ENCODE peak calls at places on chromosomes 7 and 10, in five cellular contexts. One of them, this sample, is unnamed.

GRCh38 chr10:58746470-58747185 is 234.0 kb downstream of the BICC1 start:
- DNase-seq in SJSA1: no peak
- DNase-seq in DMS53: no peak
- DNase-seq in upper lobe of right lung: no peak
- DNase-seq in HepG2: no peak
- DNase-seq in this sample: no peak

GRCh38 chr7:8065356-8065813 is 96.8 kb downstream of the GLCCI1 start:
- DNase-seq in SJSA1: no peak
- DNase-seq in DMS53: no peak
- DNase-seq in upper lobe of right lung: no peak
- DNase-seq in HepG2: no peak
- DNase-seq in this sample: no peak

GRCh38 chr7:107078517-107078966 is 34.0 kb downstream of the PRKAR2B start:
- DNase-seq in SJSA1: no peak
- DNase-seq in DMS53: peak
- DNase-seq in upper lobe of right lung: peak
- DNase-seq in HepG2: no peak
- DNase-seq in this sample: no peak

GRCh38 chr10:92572362-92573090 is 1.4 kb downstream of the IDE start:
- DNase-seq in SJSA1: no peak
- DNase-seq in DMS53: no peak
- DNase-seq in upper lobe of right lung: no peak
- DNase-seq in HepG2: no peak
- DNase-seq in this sample: no peak

GRCh38 chr7:138257459-138258193 is 181.4 kb downstream of the AKR1D1 start:
- DNase-seq in SJSA1: no peak
- DNase-seq in DMS53: no peak
- DNase-seq in upper lobe of right lung: no peak
- DNase-seq in HepG2: peak
- DNase-seq in this sample: no peak

GRCh38 chr10:103692421-103693069 is 162.8 kb downstream of the SH3PXD2A start:
- DNase-seq in SJSA1: no peak
- DNase-seq in DMS53: no peak
- DNase-seq in upper lobe of right lung: no peak
- DNase-seq in HepG2: no peak
- DNase-seq in this sample: no peak

GRCh38 chr7:121379930-121380329 is 16.2 kb downstream of the FAM3C start:
- DNase-seq in SJSA1: no peak
- DNase-seq in DMS53: no peak
- DNase-seq in upper lobe of right lung: no peak
- DNase-seq in HepG2: no peak
- DNase-seq in this sample: no peak

GRCh38 chr10:122657255-122657654 is 42.4 kb downstream of the C10orf120 start:
- DNase-seq in SJSA1: no peak
- DNase-seq in DMS53: no peak
- DNase-seq in upper lobe of right lung: peak
- DNase-seq in HepG2: no peak
- DNase-seq in this sample: no peak

GRCh38 chr7:140342732-140343514 is 55.4 kb downstream of the SLC37A3 start:
- DNase-seq in SJSA1: no peak
- DNase-seq in DMS53: peak
- DNase-seq in upper lobe of right lung: no peak
- DNase-seq in HepG2: peak
- DNase-seq in this sample: peak

GRCh38 chr10:83682399-83682798 is 456.9 kb upstream of the GHITM start:
- DNase-seq in SJSA1: no peak
- DNase-seq in DMS53: no peak
- DNase-seq in upper lobe of right lung: no peak
- DNase-seq in HepG2: no peak
- DNase-seq in this sample: no peak

GRCh38 chr7:116528008-116528789 is 3.4 kb downstream of the CAV1 start:
- DNase-seq in SJSA1: peak
- DNase-seq in DMS53: peak
- DNase-seq in upper lobe of right lung: no peak
- DNase-seq in HepG2: no peak
- DNase-seq in this sample: no peak

GRCh38 chr7:55086413-55087201 is 67.8 kb downstream of the EGFR start:
- DNase-seq in SJSA1: peak
- DNase-seq in DMS53: peak
- DNase-seq in upper lobe of right lung: peak
- DNase-seq in HepG2: peak
- DNase-seq in this sample: no peak

GRCh38 chr7:70353310-70353947 is 755.2 kb downstream of the AUTS2 start:
- DNase-seq in SJSA1: no peak
- DNase-seq in DMS53: no peak
- DNase-seq in upper lobe of right lung: no peak
- DNase-seq in HepG2: no peak
- DNase-seq in this sample: no peak

GRCh38 chr7:150756858-150757257 is 19.6 kb downstream of the GIMAP5 start:
- DNase-seq in SJSA1: no peak
- DNase-seq in DMS53: peak
- DNase-seq in upper lobe of right lung: no peak
- DNase-seq in HepG2: no peak
- DNase-seq in this sample: no peak

GRCh38 chr7:126696236-126696635 is 556.5 kb downstream of the GRM8 start:
- DNase-seq in SJSA1: no peak
- DNase-seq in DMS53: no peak
- DNase-seq in upper lobe of right lung: no peak
- DNase-seq in HepG2: no peak
- DNase-seq in this sample: no peak

GRCh38 chr10:22325948-22326702 is 5.2 kb downstream of the BMI1 start:
- DNase-seq in SJSA1: no peak
- DNase-seq in DMS53: no peak
- DNase-seq in upper lobe of right lung: no peak
- DNase-seq in HepG2: no peak
- DNase-seq in this sample: no peak

GRCh38 chr10:13960603-13961002 is 370.1 kb downstream of the FRMD4A start:
- DNase-seq in SJSA1: no peak
- DNase-seq in DMS53: no peak
- DNase-seq in upper lobe of right lung: no peak
- DNase-seq in HepG2: no peak
- DNase-seq in this sample: no peak

This sample was measured in right lobe of liver.